ENCODE peak calls at places on chromosome 6, in eight cellular contexts. M, R, P, Z, J, S, F and I are unnamed samples.

GRCh38 chr6:127904160-127904559 is 3.3 kb upstream of the THEMIS start:
- DNase-seq in M (no peak), Z (no peak), J (no peak), F (no peak), S (no peak), R (no peak), P (no peak), I (no peak)

GRCh38 chr6:20424679-20425078 is 23.0 kb downstream of the E2F3 start:
- DNase-seq in Z (no peak), S (no peak), P (peak; percentile 38), F (no peak), M (no peak), J (no peak), R (no peak), I (no peak)

GRCh38 chr6:136085370-136086115 is 164.6 kb downstream of the MTFR2 start:
- DNase-seq in P (no peak), F (no peak), J (no peak), Z (no peak), S (no peak), M (no peak), R (no peak), I (no peak)

GRCh38 chr6:14128017-14128416 is 10.4 kb downstream of the CD83 start:
- DNase-seq in M (no peak), J (no peak), P (no peak), F (no peak), Z (no peak), R (no peak), S (no peak), I (no peak)

GRCh38 chr6:18099501-18099900 is 23.0 kb downstream of the NHLRC1 start:
- DNase-seq in P (no peak), Z (no peak), M (no peak), J (no peak), R (no peak), S (no peak), F (no peak), I (no peak)

GRCh38 chr6:163950159-163950558 is 535.6 kb downstream of the QKI start:
- DNase-seq in M (no peak), S (no peak), R (no peak), F (no peak), Z (no peak), P (no peak), J (no peak), I (no peak)

GRCh38 chr6:16602035-16602434 is 159.2 kb downstream of the ATXN1 start:
- DNase-seq in R (no peak), Z (no peak), F (no peak), P (no peak), M (no peak), J (no peak), S (no peak), I (no peak)

GRCh38 chr6:155177369-155177961 is 86.3 kb upstream of the CLDN20 start:
- DNase-seq in Z (peak; percentile 45), M (peak; percentile 26), J (peak; percentile 50), R (no peak), P (peak; percentile 14), F (no peak), S (no peak), I (peak; percentile 31)

GRCh38 chr6:164370773-164371172 is 938.6 kb downstream of the C6orf118 start:
- DNase-seq in F (no peak), J (no peak), P (no peak), Z (no peak), M (no peak), S (no peak), R (no peak), I (no peak)

GRCh38 chr6:396126-396520 is 4.6 kb downstream of the IRF4 start:
- DNase-seq in S (no peak), Z (no peak), P (no peak), F (no peak), R (no peak), J (no peak), M (no peak), I (no peak)